ENCODE peak calls at places on chromosome 15, in seven cellular contexts. T is keratinocyte, L is A549, E is heart right ventricle, D is stomach, I is heart left ventricle, Q is upper lobe of right lung. G is an unnamed sample.
A peak's percentile ranks its signal among the peaks of the same experiment; 100 is the strongest.

GRCh38 chr15:36483409-36483808 is 96.0 kb upstream of the CDIN1 start:
- DNase-seq in T (no peak), L (no peak), E (no peak), D (no peak), I (no peak), Q (no peak), G (no peak)

GRCh38 chr15:70343961-70344360 is 246.2 kb upstream of the TLE3 start:
- DNase-seq in T (no peak), L (no peak), E (no peak), D (no peak), I (no peak), Q (no peak), G (no peak)

GRCh38 chr15:33322091-33322490 is 11.3 kb downstream of the RYR3 start:
- DNase-seq in T (no peak), L (no peak), E (no peak), D (no peak), I (no peak), Q (no peak), G (no peak)

GRCh38 chr15:55284461-55284860 is 5.2 kb downstream of the RAB27A start:
- DNase-seq in T (no peak), L (no peak), E (no peak), D (no peak), I (no peak), Q (no peak), G (no peak)

GRCh38 chr15:70416851-70417250 is 319.1 kb upstream of the TLE3 start:
- DNase-seq in T (no peak), L (no peak), E (no peak), D (no peak), I (no peak), Q (no peak), G (no peak)

GRCh38 chr15:25790003-25790660 is 73.0 kb downstream of the ATP10A start:
- DNase-seq in T (no peak), L (no peak), E (peak; percentile 49), D (peak; percentile 35), I (peak; percentile 73), Q (peak; percentile 23), G (peak; percentile 95)

GRCh38 chr15:92116320-92116719 is 262.8 kb downstream of the SLCO3A1 start:
- DNase-seq in T (no peak), L (no peak), E (no peak), D (no peak), I (no peak), Q (no peak), G (no peak)

GRCh38 chr15:100095896-100096600 is 245.7 kb downstream of the ADAMTS17 start:
- DNase-seq in T (no peak), L (no peak), E (no peak), D (no peak), I (no peak), Q (no peak), G (no peak)

GRCh38 chr15:24678485-24678884 is 2.9 kb downstream of the NPAP1 start:
- DNase-seq in T (no peak), L (peak; percentile 38), E (no peak), D (no peak), I (no peak), Q (no peak), G (peak; percentile 45)

GRCh38 chr15:65194826-65195541 is 9.8 kb upstream of the CLPX start:
- DNase-seq in T (no peak), L (no peak), E (no peak), D (no peak), I (no peak), Q (no peak), G (no peak)

GRCh38 chr15:88385078-88385700 is 82.0 kb downstream of the MRPL46 start:
- DNase-seq in T (no peak), L (peak; percentile 90), E (no peak), D (no peak), I (no peak), Q (no peak), G (peak; percentile 86)

GRCh38 chr15:101132390-101133180 is 119.3 kb downstream of the CHSY1 start:
- DNase-seq in T (no peak), L (no peak), E (no peak), D (no peak), I (no peak), Q (no peak), G (peak; percentile 43)

GRCh38 chr15:43483306-43484128 is 9.4 kb downstream of the TP53BP1 start:
- DNase-seq in T (no peak), L (peak; percentile 14), E (no peak), D (no peak), I (no peak), Q (no peak), G (peak; percentile 5)

GRCh38 chr15:101116681-101116976 is 135.2 kb downstream of the CHSY1 start:
- DNase-seq in T (no peak), L (no peak), E (no peak), D (no peak), I (no peak), Q (no peak), G (peak; percentile 52)

GRCh38 chr15:42373274-42373673 is 14.0 kb downstream of the CAPN3 start:
- DNase-seq in T (no peak), L (no peak), E (peak; percentile 80), D (no peak), I (peak; percentile 75), Q (no peak), G (no peak)

GRCh38 chr15:58307313-58307961 is 124.4 kb upstream of the LIPC start:
- DNase-seq in T (no peak), L (no peak), E (no peak), D (no peak), I (no peak), Q (no peak), G (peak; percentile 85)

GRCh38 chr15:43253431-43254403 is 13.0 kb downstream of the TGM5 start:
- DNase-seq in T (peak; percentile 36), L (no peak), E (peak; percentile 27), D (peak; percentile 56), I (no peak), Q (no peak), G (peak; percentile 69)

GRCh38 chr15:70244978-70245542 is 147.3 kb upstream of the TLE3 start:
- DNase-seq in T (no peak), L (no peak), E (no peak), D (no peak), I (no peak), Q (peak; percentile 28), G (no peak)

GRCh38 chr15:67172172-67172571 is 82.3 kb downstream of the AAGAB start:
- DNase-seq in T (no peak), L (no peak), E (no peak), D (no peak), I (no peak), Q (peak; percentile 29), G (no peak)

GRCh38 chr15:51144021-51144532 is 49.4 kb upstream of the TNFAIP8L3 start:
- DNase-seq in T (peak; percentile 7), L (peak; percentile 57), E (no peak), D (no peak), I (no peak), Q (no peak), G (peak; percentile 85)

GRCh38 chr15:88564741-88565140 is 18.3 kb upstream of the DET1 start:
- DNase-seq in T (no peak), L (no peak), E (no peak), D (no peak), I (no peak), Q (no peak), G (no peak)

GRCh38 chr15:41570764-41571163 is 11.8 kb downstream of the TYRO3 start:
- DNase-seq in T (no peak), L (no peak), E (no peak), D (no peak), I (no peak), Q (no peak), G (no peak)

GRCh38 chr15:35068861-35069260 is 16.2 kb downstream of the NANOGP8 start:
- DNase-seq in T (no peak), L (no peak), E (no peak), D (no peak), I (no peak), Q (no peak), G (no peak)

GRCh38 chr15:67067161-67067853 is 1.9 kb downstream of the SMAD3 start:
- DNase-seq in T (no peak), L (no peak), E (peak; percentile 18), D (no peak), I (no peak), Q (no peak), G (peak; percentile 84)

GRCh38 chr15:39474657-39475056 is 106.2 kb upstream of the THBS1 start:
- DNase-seq in T (no peak), L (no peak), E (no peak), D (no peak), I (no peak), Q (no peak), G (no peak)

GRCh38 chr15:64897345-64897985 is 14.2 kb upstream of the ANKDD1A start:
- DNase-seq in T (no peak), L (no peak), E (peak; percentile 71), D (peak; percentile 74), I (peak; percentile 92), Q (peak; percentile 77), G (no peak)

GRCh38 chr15:43799209-43799944 is 643 bp downstream of the SERINC4 start:
- DNase-seq in T (no peak), L (no peak), E (no peak), D (no peak), I (no peak), Q (no peak), G (no peak)

GRCh38 chr15:81911572-81911971 is 134.2 kb downstream of the MEX3B start:
- DNase-seq in T (no peak), L (no peak), E (no peak), D (no peak), I (no peak), Q (no peak), G (no peak)
- H3K27ac ChIP-seq in T (no peak overlapping the region), L (no peak overlapping the region), E (peak overlapping the region; percentile 71), D (no peak overlapping the region), I (peak overlapping the region; percentile 75), Q (no peak overlapping the region), G (no peak overlapping the region)

DNA sequence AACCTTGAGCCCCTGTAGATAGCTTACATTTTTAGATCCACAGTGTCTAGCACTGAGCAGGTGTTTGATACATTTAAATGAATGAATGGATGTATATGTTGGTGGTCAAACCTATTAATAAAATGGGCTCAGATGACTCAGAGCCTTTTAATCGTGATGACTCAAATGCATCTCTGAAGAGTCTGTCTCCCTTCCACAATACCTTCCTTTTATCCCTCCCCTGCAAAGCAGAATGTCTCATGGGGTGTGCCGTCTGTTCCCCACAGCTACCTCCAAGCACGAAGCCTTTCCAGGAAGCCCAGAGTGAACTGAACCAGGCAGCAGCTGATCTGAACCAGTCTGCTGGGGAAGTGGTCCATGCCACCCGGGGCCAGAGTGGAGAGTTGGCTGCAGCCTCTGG is 303.5 kb upstream of the TPM1 start:
- DNase-seq in T (peak; percentile 68), L (peak; percentile 51), E (no peak), D (no peak), I (no peak), Q (no peak), G (peak; percentile 71)
- H3K27ac ChIP-seq in T (peak overlapping the region; percentile 67), L (peak overlapping the region; percentile 21), E (no peak overlapping the region), D (no peak overlapping the region), I (no peak overlapping the region), Q (no peak overlapping the region), G (peak overlapping the region; percentile 50)

DNA sequence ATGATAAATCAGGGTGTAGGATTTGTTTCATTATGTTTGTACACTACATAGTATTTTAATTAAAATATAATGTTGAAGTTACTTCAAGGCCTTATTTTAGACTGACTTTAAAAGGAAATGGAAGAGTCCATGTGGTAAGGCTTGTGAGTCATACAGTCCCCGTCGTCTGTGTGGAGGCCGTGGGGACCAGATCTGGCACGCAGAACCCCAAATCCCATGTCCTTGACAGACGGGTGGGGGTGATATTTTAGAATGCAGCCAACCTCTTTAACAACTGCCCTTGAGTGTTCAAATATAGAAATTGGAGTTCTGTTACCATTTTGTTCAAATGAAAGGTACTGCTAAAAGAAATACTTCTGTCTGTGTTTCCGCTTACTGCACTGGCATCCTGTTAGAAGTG is 35.8 kb downstream of the ABHD17C start:
- DNase-seq in T (no peak), L (no peak), E (no peak), D (no peak), I (no peak), Q (no peak), G (no peak)
- H3K27ac ChIP-seq in T (no peak overlapping the region), L (no peak overlapping the region), E (no peak overlapping the region), D (no peak overlapping the region), I (no peak overlapping the region), Q (no peak overlapping the region), G (no peak overlapping the region)

GRCh38 chr15:81323559-81323943 is 390 bp downstream of the STARD5 start:
- DNase-seq in T (no peak), L (no peak), E (no peak), D (no peak), I (no peak), Q (no peak), G (no peak)
- H3K27ac ChIP-seq in T (peak overlapping the region; percentile 83), L (peak overlapping the region; percentile 60), E (peak overlapping the region; percentile 46), D (peak overlapping the region; percentile 85), I (peak overlapping the region; percentile 54), Q (peak overlapping the region; percentile 65), G (peak overlapping the region; percentile 72)

G was measured in osteoblast.